ENCODE peak calls at places on chromosome 2, in five cellular contexts. W is colonic mucosa, X is heart right ventricle, A is AG09319, B is left ventricle myocardium inferior. G is an unnamed sample.

GRCh38 chr2:64063454-64063853 is 44.2 kb upstream of the VPS54 start:
- DNase-seq in W (no peak), X (no peak), A (no peak), B (no peak), G (no peak)

GRCh38 chr2:69067866-69068265 is 54.9 kb downstream of the ANTXR1 start:
- DNase-seq in W (no peak), B (no peak), X (no peak), A (no peak), G (no peak)

GRCh38 chr2:160352492-160352891 is 141.1 kb downstream of the RBMS1 start:
- DNase-seq in B (no peak), W (no peak), A (no peak), X (no peak), G (no peak)

GRCh38 chr2:174779361-174779928 is 15.2 kb upstream of the CHRNA1 start:
- DNase-seq in B (no peak), W (no peak), A (peak; percentile 40), X (no peak), G (no peak)

GRCh38 chr2:46008082-46008870 is 288.9 kb upstream of the EPAS1 start:
- DNase-seq in X (no peak), A (no peak), B (no peak), W (no peak), G (no peak)

GRCh38 chr2:231646471-231646870 is 53.8 kb downstream of the TEX44 start:
- DNase-seq in X (no peak), W (no peak), A (no peak), B (no peak), G (no peak)

GRCh38 chr2:226796840-226797288 is 2.8 kb downstream of the IRS1 start:
- DNase-seq in W (peak; percentile 35), B (peak; percentile 49), X (peak; percentile 27), A (no peak), G (no peak)

GRCh38 chr2:24015562-24016375 is 5.9 kb downstream of the MFSD2B start:
- DNase-seq in X (no peak), B (no peak), W (no peak), A (peak; percentile 24), G (no peak)

GRCh38 chr2:134436706-134437105 is 182.8 kb downstream of the MGAT5 start:
- DNase-seq in W (no peak), A (no peak), B (no peak), X (no peak), G (no peak)

GRCh38 chr2:60958361-60958760 is 59.2 kb upstream of the PEX13 start:
- DNase-seq in A (peak; percentile 23), X (no peak), B (no peak), W (no peak), G (no peak)

GRCh38 chr2:108554530-108554929 is 20.3 kb downstream of the LIMS1 start:
- DNase-seq in X (peak; percentile 53), W (no peak), B (peak; percentile 72), A (no peak), G (no peak)

GRCh38 chr2:43226558-43226954 is at the start of gene ZFP36L2:
- DNase-seq in B (peak; percentile 97), X (peak; percentile 96), W (peak; percentile 97), A (peak; percentile 94), G (peak; percentile 93)

GRCh38 chr2:164984428-164984827 is 29.1 kb upstream of the SLC38A11 start:
- DNase-seq in X (no peak), B (no peak), A (no peak), W (no peak), G (no peak)

GRCh38 chr2:121076885-121077549 is 208.0 kb downstream of the TFCP2L1 start:
- DNase-seq in W (peak; percentile 78), X (peak; percentile 34), A (no peak), B (peak; percentile 64), G (peak; percentile 40)

GRCh38 chr2:167592441-167592840 is 655.0 kb downstream of the STK39 start:
- DNase-seq in B (no peak), X (no peak), A (no peak), W (no peak), G (no peak)

GRCh38 chr2:230916218-230916617 is 8.8 kb downstream of the GPR55 start:
- DNase-seq in X (no peak), W (no peak), A (no peak), B (no peak), G (no peak)

GRCh38 chr2:128369126-128369555 is 50.5 kb upstream of the HS6ST1 start:
- DNase-seq in X (no peak), A (no peak), W (no peak), B (no peak), G (no peak)

GRCh38 chr2:178419123-178419522 is 31.9 kb downstream of the PRKRA start:
- DNase-seq in B (no peak), W (no peak), X (no peak), A (no peak), G (no peak)

GRCh38 chr2:149627402-149627801 is 39.8 kb upstream of the MMADHC start:
- DNase-seq in B (no peak), X (no peak), W (no peak), A (no peak), G (no peak)

GRCh38 chr2:183153967-183154366 is 29.7 kb downstream of the NUP35 start:
- DNase-seq in A (no peak), B (no peak), X (no peak), W (no peak), G (no peak)

GRCh38 chr2:160538559-160539355 is 45.1 kb upstream of the RBMS1 start:
- DNase-seq in A (no peak), X (peak; percentile 78), B (peak; percentile 43), W (no peak), G (no peak)

GRCh38 chr2:170928036-170928823 is 823 bp upstream of the GORASP2 start:
- DNase-seq in B (no peak), X (no peak), A (no peak), W (peak; percentile 27), G (no peak)

GRCh38 chr2:170928824-170929685 is at the start of gene GORASP2:
- DNase-seq in A (peak; percentile 99), W (peak; percentile 99), B (peak; percentile 98), X (peak; percentile 99), G (peak; percentile 96)

GRCh38 chr2:170932166-170932565 is 3.1 kb downstream of the GORASP2 start:
- DNase-seq in X (no peak), A (no peak), B (no peak), W (no peak), G (no peak)

GRCh38 chr2:170929686-170930050 is 615 bp downstream of the GORASP2 start:
- DNase-seq in B (no peak), A (no peak), W (peak; percentile 68), X (no peak), G (no peak)

DNA sequence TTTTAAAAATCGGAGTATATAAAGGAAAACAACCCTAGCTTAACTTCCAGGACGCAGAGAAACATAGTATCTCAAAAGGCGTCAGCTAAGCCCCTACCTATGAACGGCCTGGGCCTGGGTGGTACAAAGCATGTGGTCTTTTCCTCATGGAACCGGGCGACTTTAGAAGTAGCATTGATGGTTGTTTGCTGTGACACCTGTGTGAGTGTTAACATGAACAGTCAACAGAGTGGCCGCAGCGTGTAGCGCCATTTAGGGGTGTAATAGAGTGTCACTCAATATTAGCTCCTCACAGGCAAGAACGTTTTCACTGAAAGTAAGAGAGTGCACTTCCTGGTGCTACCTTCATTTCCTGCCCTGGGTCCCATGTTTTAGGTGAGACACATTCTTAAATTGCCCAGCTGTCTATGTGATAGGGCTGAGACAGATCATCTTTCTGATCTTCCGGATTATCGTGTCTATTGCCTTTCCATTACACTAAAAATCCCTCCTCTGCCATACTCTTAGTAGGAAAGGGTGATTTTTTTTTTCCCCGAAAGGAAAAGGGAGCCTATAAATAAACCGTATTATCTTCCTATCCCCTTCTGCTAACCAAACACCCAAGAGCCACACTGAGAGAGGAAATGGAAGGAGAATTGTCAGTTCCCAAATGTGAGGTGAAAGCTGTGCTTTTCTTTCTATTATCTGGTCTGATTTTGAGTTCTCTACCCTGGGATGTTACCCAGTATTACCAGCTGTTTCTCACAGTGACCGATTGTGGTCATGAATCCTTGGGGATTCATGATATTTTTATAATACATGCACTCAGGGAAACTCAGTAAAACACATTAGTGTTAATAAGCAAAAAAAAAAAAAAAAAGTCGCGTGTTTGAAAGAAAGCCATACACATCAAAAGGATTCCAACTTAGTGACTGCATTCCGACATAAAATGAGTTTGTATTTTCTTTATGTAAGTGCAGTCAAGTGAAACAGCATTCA is 1.4 kb downstream of the GORASP2 start:
- DNase-seq in W (peak; percentile 34), A (no peak), X (no peak), B (no peak), G (peak; percentile 18)
- TF ChIP-seq CTCF in W (no peak), A (no peak), X (no peak), B (no peak), G (no peak)

GRCh38 chr2:86223098-86223681 is 23.9 kb downstream of the MRPL35 start:
- DNase-seq in A (no peak), W (peak; percentile 29), X (peak; percentile 73), B (peak; percentile 68), G (no peak)
- TF ChIP-seq CTCF in A (no peak), W (no peak), X (no peak), B (no peak), G (no peak)

DNA sequence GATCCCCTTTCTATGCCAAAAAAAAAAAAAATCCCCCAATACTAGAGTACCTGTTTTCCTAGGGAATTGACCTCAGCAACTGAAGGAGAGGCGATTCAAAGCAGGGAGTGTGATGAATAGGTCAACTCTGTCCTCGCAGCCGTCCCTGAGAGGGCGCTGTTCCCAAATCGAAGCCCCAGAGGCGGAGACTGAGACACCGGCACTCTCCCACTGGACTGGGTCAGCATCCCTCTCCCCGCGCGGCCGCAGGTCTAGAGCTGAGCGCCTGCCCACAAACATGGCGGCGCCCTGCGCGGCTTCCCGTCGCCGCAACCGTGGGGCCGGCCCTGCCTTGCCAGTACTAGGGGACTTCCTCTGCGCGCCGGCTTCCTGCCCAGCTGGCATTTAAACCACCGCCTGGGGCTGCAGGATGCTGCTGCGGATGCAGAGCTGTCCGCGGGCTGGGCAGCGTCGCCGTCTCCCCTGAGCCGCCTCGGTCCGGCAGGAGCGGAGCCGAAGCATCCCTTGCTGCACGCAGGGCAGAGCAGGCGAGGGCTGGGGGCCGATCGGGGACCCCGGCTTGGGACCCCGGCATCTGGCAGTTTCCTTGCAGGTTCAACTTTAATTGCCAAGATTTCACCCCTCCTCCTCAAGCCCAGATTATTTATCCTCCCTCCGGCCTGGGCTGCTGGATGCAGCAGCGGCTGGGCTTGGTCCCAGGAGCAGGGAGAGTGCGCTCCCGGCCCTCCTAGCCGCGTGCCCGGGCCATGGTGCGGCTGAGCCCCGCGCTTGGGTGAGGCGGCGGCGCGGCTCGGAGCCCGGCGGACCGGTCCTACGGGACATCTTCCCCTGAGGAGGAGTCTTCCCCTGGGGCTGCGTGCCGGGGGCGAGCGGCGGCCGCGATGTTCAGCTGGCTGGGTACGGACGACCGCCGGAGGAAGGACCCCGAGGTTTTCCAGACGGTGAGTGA is at the start of gene EHD3:
- DNase-seq in X (peak; percentile 90), A (peak; percentile 74), B (peak; percentile 89), W (peak; percentile 75), G (peak; percentile 85)
- TF ChIP-seq CTCF in X (peak; percentile 83), A (peak; percentile 73), B (peak; percentile 77), W (peak; percentile 40), G (no peak)

GRCh38 chr2:144504191-144504590 is 15.7 kb downstream of the ZEB2 start:
- DNase-seq in W (no peak), X (no peak), A (no peak), B (no peak), G (no peak)
- TF ChIP-seq CTCF in W (no peak), X (peak; percentile 14), A (no peak), B (peak; percentile 36), G (no peak)